ENCODE peak calls at places on chromosomes 11 and 22, in six cellular contexts. Q is breast epithelium, T is colonic mucosa, R is kidney epithelial cell, O is body of pancreas, N is fibroblast of lung. L is an unnamed sample.

GRCh38 chr11:110000045-110000502 is 93.1 kb upstream of the ZC3H12C start:
- DNase-seq in N (peak; percentile 98), O (no peak), T (no peak), Q (no peak), R (peak; percentile 79), L (no peak)

GRCh38 chr11:31419669-31420068 is 50.0 kb downstream of the DNAJC24 start:
- DNase-seq in R (no peak), O (no peak), N (peak; percentile 26), Q (no peak), T (no peak), L (no peak)

GRCh38 chr22:44246615-44247326 is 66.0 kb downstream of the SHISAL1 start:
- DNase-seq in R (no peak), Q (no peak), O (no peak), N (no peak), T (no peak), L (peak; percentile 52)

GRCh38 chr11:121535122-121535796 is 82.5 kb upstream of the SORL1-AS1 start:
- DNase-seq in T (no peak), R (no peak), N (no peak), O (no peak), Q (no peak), L (no peak)

GRCh38 chr11:67367014-67367835 is 6.2 kb downstream of the CLCF1 start:
- DNase-seq in R (no peak), T (peak; percentile 60), Q (no peak), O (no peak), N (peak; percentile 46), L (no peak)

GRCh38 chr22:31094741-31095140 is 12.6 kb downstream of the SELENOM start:
- DNase-seq in O (no peak), T (no peak), Q (no peak), R (no peak), N (no peak), L (no peak)

GRCh38 chr22:49481651-49482399 is 345.8 kb downstream of the BRD1 start:
- DNase-seq in T (no peak), N (no peak), R (no peak), O (no peak), Q (no peak), L (no peak)

GRCh38 chr11:18720811-18721575 is 5.0 kb downstream of the IGSF22 start:
- DNase-seq in R (no peak), O (peak; percentile 88), N (peak; percentile 57), Q (peak; percentile 76), T (peak; percentile 92), L (peak; percentile 96)

GRCh38 chr11:117225553-117226170 is 6.2 kb downstream of the PCSK7 start:
- DNase-seq in Q (no peak), N (no peak), O (no peak), R (no peak), T (no peak), L (peak; percentile 79)

GRCh38 chr11:132717824-132718223 is 814.5 kb downstream of the OPCML start:
- DNase-seq in R (no peak), T (no peak), N (no peak), O (no peak), Q (no peak), L (no peak)

GRCh38 chr11:85935751-85936150 is 80.6 kb downstream of the CCDC83 start:
- DNase-seq in R (no peak), O (no peak), Q (no peak), T (no peak), N (no peak), L (no peak)

GRCh38 chr11:58742981-58743880 is 11.5 kb upstream of the GLYAT start:
- DNase-seq in Q (no peak), R (no peak), O (no peak), T (no peak), N (no peak), L (no peak)
- H3K4me3 ChIP-seq in Q (no peak overlapping the region), R (no peak overlapping the region), O (no peak overlapping the region), T (no peak overlapping the region), N (no peak overlapping the region), L (no peak overlapping the region)

GRCh38 chr11:6629892-6630631 is 10.8 kb upstream of the TPP1 start:
- DNase-seq in T (peak; percentile 54), Q (no peak), R (no peak), N (no peak), O (peak; percentile 77), L (no peak)
- H3K4me3 ChIP-seq in T (peak overlapping the region; percentile 35), Q (peak overlapping the region; percentile 41), R (peak overlapping the region; percentile 14), N (no peak overlapping the region), O (peak overlapping the region; percentile 8), L (no peak overlapping the region)

GRCh38 chr22:36349726-36350125 is 38.0 kb downstream of the MYH9 start:
- DNase-seq in T (no peak), Q (no peak), N (no peak), R (no peak), O (no peak), L (no peak)
- H3K4me3 ChIP-seq in T (no peak overlapping the region), Q (no peak overlapping the region), N (no peak overlapping the region), R (no peak overlapping the region), O (no peak overlapping the region), L (no peak overlapping the region)

GRCh38 chr11:101407324-101407723 is 176.5 kb downstream of the TRPC6 start:
- DNase-seq in R (no peak), Q (peak; percentile 61), T (no peak), O (no peak), N (no peak), L (no peak)
- H3K4me3 ChIP-seq in R (no peak overlapping the region), Q (no peak overlapping the region), T (no peak overlapping the region), O (no peak overlapping the region), N (no peak overlapping the region), L (no peak overlapping the region)

GRCh38 chr11:107577312-107577711 is 11.8 kb upstream of the ALKBH8 start:
- DNase-seq in R (no peak), O (no peak), N (no peak), T (no peak), Q (no peak), L (no peak)

GRCh38 chr11:107576497-107577086 is 11.1 kb upstream of the ALKBH8 start:
- DNase-seq in O (peak; percentile 69), R (no peak), N (peak; percentile 65), Q (no peak), T (peak; percentile 37), L (no peak)

GRCh38 chr11:107583629-107584195 is 7.2 kb upstream of the ELMOD1 start:
- DNase-seq in T (no peak), O (no peak), R (no peak), N (no peak), Q (no peak), L (no peak)

GRCh38 chr11:107581147-107581546 is 9.8 kb upstream of the ELMOD1 start:
- DNase-seq in N (no peak), T (no peak), O (no peak), Q (no peak), R (no peak), L (no peak)
- H3K4me3 ChIP-seq in N (no peak overlapping the region), T (no peak overlapping the region), O (no peak overlapping the region), Q (no peak overlapping the region), R (no peak overlapping the region), L (no peak overlapping the region)

GRCh38 chr11:8685306-8685705 is 2.7 kb downstream of the RPL27A start:
- DNase-seq in O (no peak), N (no peak), R (no peak), T (no peak), Q (no peak), L (no peak)
- H3K4me3 ChIP-seq in O (no peak overlapping the region), N (peak overlapping the region; percentile 100), R (no peak overlapping the region), T (no peak overlapping the region), Q (no peak overlapping the region), L (no peak overlapping the region)

GRCh38 chr11:96045622-96046456 is 121.9 kb upstream of the MTMR2 start:
- DNase-seq in R (no peak), T (no peak), Q (peak; percentile 83), O (peak; percentile 50), N (peak; percentile 69), L (no peak)
- H3K4me3 ChIP-seq in R (no peak overlapping the region), T (no peak overlapping the region), Q (peak overlapping the region; percentile 22), O (no peak overlapping the region), N (peak overlapping the region; percentile 19), L (no peak overlapping the region)

L was measured in lower leg skin.